ENCODE peak calls at places on chromosomes 7 and 10, in five cellular contexts. N is GM03348; Z is activated naive CD8-positive, alpha-beta T cell treated with anti-CD3 and anti-CD28 coated beads for 36 hours; B is activated T-cell treated with anti-CD3 and anti-CD28 coated beads for 24 hours; I is NCI-H1105. P is an unnamed sample.
A peak's percentile ranks its signal among the peaks of the same experiment; 100 is the strongest.

GRCh38 chr7:723541-723940 is 3.0 kb upstream of the DNAAF5 start:
- DNase-seq in N (no peak), Z (no peak), B (no peak), I (no peak), P (no peak)

GRCh38 chr7:107960306-107960705 is 42.7 kb downstream of the LAMB1 start:
- DNase-seq in N (no peak), Z (no peak), B (no peak), I (no peak), P (no peak)

GRCh38 chr10:86599729-86600128 is 54.6 kb upstream of the OPN4 start:
- DNase-seq in N (no peak), Z (no peak), B (no peak), I (no peak), P (no peak)

GRCh38 chr7:42155836-42156540 is 81.0 kb downstream of the GLI3 start:
- DNase-seq in N (peak; percentile 40), Z (no peak), B (no peak), I (no peak), P (peak; percentile 77)

GRCh38 chr7:8260871-8261707 is 878 bp downstream of the ICA1 start:
- DNase-seq in N (peak; percentile 23), Z (peak; percentile 10), B (no peak), I (peak; percentile 56), P (peak; percentile 18)

GRCh38 chr10:3827768-3828403 is 42.9 kb upstream of the KLF6 start:
- DNase-seq in N (no peak), Z (no peak), B (no peak), I (no peak), P (no peak)

GRCh38 chr10:132438091-132439024 is 41.4 kb downstream of the PWWP2B start:
- DNase-seq in N (no peak), Z (no peak), B (no peak), I (no peak), P (no peak)

GRCh38 chr10:119221666-119222065 is 14.3 kb downstream of the GRK5 start:
- DNase-seq in N (no peak), Z (no peak), B (no peak), I (no peak), P (no peak)

GRCh38 chr7:3326246-3326645 is 25.2 kb downstream of the SDK1 start:
- DNase-seq in N (no peak), Z (no peak), B (no peak), I (no peak), P (no peak)

GRCh38 chr7:51577390-51577789 is 260.8 kb upstream of the COBL start:
- DNase-seq in N (no peak), Z (no peak), B (no peak), I (no peak), P (no peak)

GRCh38 chr7:41570766-41571165 is 132.1 kb downstream of the INHBA start:
- DNase-seq in N (no peak), Z (no peak), B (no peak), I (no peak), P (no peak)

GRCh38 chr7:101678713-101679112 is 49.6 kb upstream of the MYL10 start:
- DNase-seq in N (peak; percentile 41), Z (no peak), B (no peak), I (no peak), P (peak; percentile 36)

GRCh38 chr7:78090616-78091015 is 292.0 kb downstream of the PHTF2 start:
- DNase-seq in N (no peak), Z (no peak), B (no peak), I (no peak), P (peak; percentile 26)

GRCh38 chr10:110138197-110138812 is 69.1 kb upstream of the MXI1 start:
- DNase-seq in N (peak; percentile 58), Z (no peak), B (no peak), I (peak; percentile 1), P (peak; percentile 75)

GRCh38 chr10:28722065-28722803 is 44.9 kb downstream of the BAMBI start:
- DNase-seq in N (peak; percentile 53), Z (peak; percentile 3), B (no peak), I (peak; percentile 28), P (peak; percentile 25)

GRCh38 chr10:69403519-69403918 is 13.2 kb downstream of the TACR2 start:
- DNase-seq in N (peak; percentile 47), Z (no peak), B (no peak), I (no peak), P (peak; percentile 91)

GRCh38 chr7:76316984-76317781 is 14.7 kb downstream of the HSPB1 start:
- DNase-seq in N (no peak), Z (no peak), B (no peak), I (no peak), P (no peak)

GRCh38 chr7:93943816-93944540 is 22.4 kb downstream of the GNG11 start:
- DNase-seq in N (no peak), Z (no peak), B (no peak), I (no peak), P (no peak)

GRCh38 chr7:46774515-46774914 is 807.4 kb downstream of the TNS3 start:
- DNase-seq in N (no peak), Z (no peak), B (no peak), I (no peak), P (no peak)

GRCh38 chr7:12690041-12690878 is 2.8 kb downstream of the ARL4A start:
- DNase-seq in N (no peak), Z (no peak), B (no peak), I (no peak), P (no peak)

GRCh38 chr10:132382231-132382922 is 14.6 kb upstream of the PWWP2B start:
- DNase-seq in N (peak; percentile 86), Z (no peak), B (no peak), I (no peak), P (peak; percentile 89)

GRCh38 chr7:1849351-1849951 is 179.4 kb downstream of the ELFN1 start:
- DNase-seq in N (no peak), Z (no peak), B (no peak), I (no peak), P (no peak)

GRCh38 chr7:50305697-50306300 is 1.3 kb downstream of the IKZF1 start:
- DNase-seq in N (no peak), Z (no peak), B (no peak), I (no peak), P (no peak)

GRCh38 chr10:69307434-69307833 is 29.1 kb downstream of the HK1 start:
- DNase-seq in N (no peak), Z (no peak), B (no peak), I (no peak), P (no peak)

GRCh38 chr10:110368002-110368401 is 63.3 kb upstream of the SMNDC1 start:
- DNase-seq in N (no peak), Z (no peak), B (no peak), I (no peak), P (no peak)

GRCh38 chr7:33903770-33904679 is 1.3 kb upstream of the BMPER start:
- DNase-seq in N (peak; percentile 90), Z (peak; percentile 8), B (peak; percentile 9), I (no peak), P (peak; percentile 88)

GRCh38 chr7:43071604-43072003 is 40.8 kb upstream of the HECW1 start:
- DNase-seq in N (no peak), Z (peak; percentile 14), B (no peak), I (no peak), P (peak; percentile 25)

GRCh38 chr7:151202836-151203235 is 7.5 kb downstream of the H2BK1 start:
- DNase-seq in N (no peak), Z (no peak), B (no peak), I (no peak), P (no peak)

GRCh38 chr7:16741676-16742075 is 11.9 kb upstream of the TSPAN13 start:
- DNase-seq in N (no peak), Z (no peak), B (no peak), I (no peak), P (peak; percentile 20)

GRCh38 chr7:137975223-137975622 is 26.7 kb downstream of the CREB3L2 start:
- DNase-seq in N (peak; percentile 67), Z (no peak), B (no peak), I (no peak), P (peak; percentile 92)

GRCh38 chr10:94439275-94439861 is 37.0 kb downstream of the TBC1D12 start:
- DNase-seq in N (peak; percentile 21), Z (no peak), B (no peak), I (no peak), P (peak; percentile 40)

GRCh38 chr7:22193361-22194016 is 163.5 kb downstream of the RAPGEF5 start:
- DNase-seq in N (peak; percentile 51), Z (no peak), B (no peak), I (peak; percentile 76), P (peak; percentile 61)

GRCh38 chr7:130144632-130145171 is 60.5 kb downstream of the TMEM209 start:
- DNase-seq in N (peak; percentile 77), Z (no peak), B (no peak), I (no peak), P (peak; percentile 81)

GRCh38 chr10:78187371-78187770 is 153.7 kb downstream of the RPS24 start:
- DNase-seq in N (no peak), Z (no peak), B (no peak), I (no peak), P (no peak)